ENCODE peak calls at places on chromosomes 4 and X, in four cellular contexts. One of them, this sample, is unnamed.

GRCh38 chr4:102541708-102542107 is 40.5 kb downstream of the NFKB1 start:
- DNase-seq in NCI-H1105: no peak
- DNase-seq in fibroblast of the conjunctiva: no peak
- DNase-seq in cardiac fibroblast: no peak
- DNase-seq in this sample: peak

GRCh38 chrX:108090474-108091265 is 672 bp downstream of the PSMD10 start:
- DNase-seq in NCI-H1105: no peak
- DNase-seq in fibroblast of the conjunctiva: no peak
- DNase-seq in cardiac fibroblast: peak
- DNase-seq in this sample: no peak

GRCh38 chr4:40388248-40388647 is 53.1 kb downstream of the CHRNA9 start:
- DNase-seq in NCI-H1105: no peak
- DNase-seq in fibroblast of the conjunctiva: no peak
- DNase-seq in cardiac fibroblast: no peak
- DNase-seq in this sample: no peak

GRCh38 chr4:119510750-119511149 is 117.9 kb downstream of the PDE5A start:
- DNase-seq in NCI-H1105: no peak
- DNase-seq in fibroblast of the conjunctiva: no peak
- DNase-seq in cardiac fibroblast: peak
- DNase-seq in this sample: no peak

GRCh38 chrX:16212436-16212835 is 45.2 kb downstream of the MAGEB17 start:
- DNase-seq in NCI-H1105: no peak
- DNase-seq in fibroblast of the conjunctiva: no peak
- DNase-seq in cardiac fibroblast: peak
- DNase-seq in this sample: peak

GRCh38 chr4:83618431-83618830 is 82.5 kb downstream of the GPAT3 start:
- DNase-seq in NCI-H1105: no peak
- DNase-seq in fibroblast of the conjunctiva: peak
- DNase-seq in cardiac fibroblast: peak
- DNase-seq in this sample: peak

GRCh38 chrX:69107747-69108410 is 57.4 kb downstream of the PJA1 start:
- DNase-seq in NCI-H1105: no peak
- DNase-seq in fibroblast of the conjunctiva: no peak
- DNase-seq in cardiac fibroblast: peak
- DNase-seq in this sample: no peak

GRCh38 chrX:8988456-8988855 is 45.5 kb downstream of the FAM9B start:
- DNase-seq in NCI-H1105: no peak
- DNase-seq in fibroblast of the conjunctiva: peak
- DNase-seq in cardiac fibroblast: peak
- DNase-seq in this sample: peak

GRCh38 chrX:65926095-65927019 is 113.5 kb downstream of the VSIG4 start:
- DNase-seq in NCI-H1105: no peak
- DNase-seq in fibroblast of the conjunctiva: no peak
- DNase-seq in cardiac fibroblast: no peak
- DNase-seq in this sample: no peak

GRCh38 chrX:103585421-103586313 is at the start of gene TCEAL4:
- DNase-seq in NCI-H1105: peak
- DNase-seq in fibroblast of the conjunctiva: no peak
- DNase-seq in cardiac fibroblast: peak
- DNase-seq in this sample: peak

GRCh38 chrX:17441965-17442364 is 67.0 kb downstream of the NHS start:
- DNase-seq in NCI-H1105: no peak
- DNase-seq in fibroblast of the conjunctiva: no peak
- DNase-seq in cardiac fibroblast: no peak
- DNase-seq in this sample: no peak

GRCh38 chr4:78864405-78865024 is 74.7 kb downstream of the PAQR3 start:
- DNase-seq in NCI-H1105: peak
- DNase-seq in fibroblast of the conjunctiva: peak
- DNase-seq in cardiac fibroblast: peak
- DNase-seq in this sample: no peak

This sample was measured in Caco-2.